ENCODE peak calls at places on chromosome 10, in seven cellular contexts. One of them, this sample, is unnamed. For H3K4me1, the result is how much of the 10 kb centered on the place peaks cover.

GRCh38 chr10:124604214-124605000 is 139.8 kb downstream of the FAM53B start:
- DNase-seq in cardiac muscle cell: no peak
- DNase-seq in sigmoid colon: no peak
- DNase-seq in right lobe of liver: no peak
- DNase-seq in fibroblast of lung: no peak
- DNase-seq in OCI-LY7: peak
- DNase-seq in mammary epithelial cell: no peak
- DNase-seq in this sample: peak

GRCh38 chr10:60098676-60099601 is 192.6 kb upstream of the CCDC6 start:
- DNase-seq in cardiac muscle cell: no peak
- DNase-seq in sigmoid colon: no peak
- DNase-seq in right lobe of liver: no peak
- DNase-seq in fibroblast of lung: no peak
- DNase-seq in OCI-LY7: peak
- DNase-seq in mammary epithelial cell: no peak
- DNase-seq in this sample: no peak

GRCh38 chr10:43576062-43576461 is 1.6 kb upstream of the ZNF239 start:
- DNase-seq in cardiac muscle cell: no peak
- DNase-seq in sigmoid colon: no peak
- DNase-seq in right lobe of liver: no peak
- DNase-seq in fibroblast of lung: no peak
- DNase-seq in OCI-LY7: no peak
- DNase-seq in mammary epithelial cell: no peak
- DNase-seq in this sample: no peak

GRCh38 chr10:130577039-130577438 is 440.8 kb downstream of the GLRX3 start:
- DNase-seq in cardiac muscle cell: no peak
- DNase-seq in sigmoid colon: no peak
- DNase-seq in right lobe of liver: no peak
- DNase-seq in fibroblast of lung: no peak
- DNase-seq in OCI-LY7: no peak
- DNase-seq in mammary epithelial cell: no peak
- DNase-seq in this sample: no peak

GRCh38 chr10:96541921-96542320 is 28.2 kb upstream of the TLL2 start:
- DNase-seq in cardiac muscle cell: no peak
- DNase-seq in sigmoid colon: no peak
- DNase-seq in right lobe of liver: no peak
- DNase-seq in fibroblast of lung: peak
- DNase-seq in OCI-LY7: no peak
- DNase-seq in mammary epithelial cell: peak
- DNase-seq in this sample: no peak

GRCh38 chr10:1629326-1630036 is 107.8 kb downstream of the ADARB2 start:
- DNase-seq in cardiac muscle cell: peak
- DNase-seq in sigmoid colon: peak
- DNase-seq in right lobe of liver: no peak
- DNase-seq in fibroblast of lung: no peak
- DNase-seq in OCI-LY7: no peak
- DNase-seq in mammary epithelial cell: no peak
- DNase-seq in this sample: no peak

GRCh38 chr10:82880776-82881175 is 1005.8 kb downstream of the NRG3 start:
- DNase-seq in cardiac muscle cell: no peak
- DNase-seq in sigmoid colon: no peak
- DNase-seq in right lobe of liver: no peak
- DNase-seq in fibroblast of lung: no peak
- DNase-seq in OCI-LY7: no peak
- DNase-seq in mammary epithelial cell: no peak
- DNase-seq in this sample: no peak

GRCh38 chr10:60944159-60944909 is at the start of gene RHOBTB1:
- DNase-seq in cardiac muscle cell: peak
- DNase-seq in sigmoid colon: peak
- DNase-seq in right lobe of liver: peak
- DNase-seq in fibroblast of lung: peak
- DNase-seq in OCI-LY7: no peak
- DNase-seq in mammary epithelial cell: peak
- DNase-seq in this sample: peak

GRCh38 chr10:71838264-71839211 is 12.5 kb downstream of the PSAP start:
- DNase-seq in cardiac muscle cell: no peak
- DNase-seq in sigmoid colon: no peak
- DNase-seq in right lobe of liver: no peak
- DNase-seq in fibroblast of lung: no peak
- DNase-seq in OCI-LY7: no peak
- DNase-seq in mammary epithelial cell: peak
- DNase-seq in this sample: no peak

GRCh38 chr10:63576501-63576900 is 55.3 kb downstream of the REEP3 start:
- DNase-seq in cardiac muscle cell: no peak
- DNase-seq in sigmoid colon: no peak
- DNase-seq in right lobe of liver: no peak
- DNase-seq in fibroblast of lung: no peak
- DNase-seq in OCI-LY7: no peak
- DNase-seq in mammary epithelial cell: no peak
- DNase-seq in this sample: no peak

GRCh38 chr10:105743343-105744056 is 1102.4 kb downstream of the SORCS3 start:
- DNase-seq in cardiac muscle cell: no peak
- DNase-seq in sigmoid colon: no peak
- DNase-seq in right lobe of liver: no peak
- DNase-seq in fibroblast of lung: no peak
- DNase-seq in OCI-LY7: no peak
- DNase-seq in mammary epithelial cell: no peak
- DNase-seq in this sample: peak

GRCh38 chr10:77686096-77686495 is 48.5 kb upstream of the KCNMA1 start:
- DNase-seq in cardiac muscle cell: no peak
- DNase-seq in sigmoid colon: no peak
- DNase-seq in right lobe of liver: no peak
- DNase-seq in fibroblast of lung: no peak
- DNase-seq in OCI-LY7: no peak
- DNase-seq in mammary epithelial cell: no peak
- DNase-seq in this sample: no peak

GRCh38 chr10:101905241-101905640 is 61.6 kb upstream of the KCNIP2 start:
- DNase-seq in cardiac muscle cell: no peak
- DNase-seq in sigmoid colon: no peak
- DNase-seq in right lobe of liver: no peak
- DNase-seq in fibroblast of lung: no peak
- DNase-seq in OCI-LY7: no peak
- DNase-seq in mammary epithelial cell: no peak
- DNase-seq in this sample: no peak

GRCh38 chr10:107733328-107733727 is 568.8 kb upstream of the SORCS1 start:
- DNase-seq in cardiac muscle cell: no peak
- DNase-seq in sigmoid colon: no peak
- DNase-seq in right lobe of liver: no peak
- DNase-seq in fibroblast of lung: no peak
- DNase-seq in OCI-LY7: no peak
- DNase-seq in mammary epithelial cell: peak
- DNase-seq in this sample: no peak

GRCh38 chr10:29896053-29896452 is 163.3 kb downstream of the JCAD start:
- DNase-seq in cardiac muscle cell: no peak
- DNase-seq in sigmoid colon: no peak
- DNase-seq in right lobe of liver: no peak
- DNase-seq in fibroblast of lung: peak
- DNase-seq in OCI-LY7: no peak
- DNase-seq in mammary epithelial cell: no peak
- DNase-seq in this sample: no peak

GRCh38 chr10:103854265-103854686 is 1.1 kb downstream of the SH3PXD2A start:
- DNase-seq in cardiac muscle cell: peak
- DNase-seq in sigmoid colon: no peak
- DNase-seq in right lobe of liver: no peak
- DNase-seq in fibroblast of lung: peak
- DNase-seq in OCI-LY7: no peak
- DNase-seq in mammary epithelial cell: no peak
- DNase-seq in this sample: no peak

GRCh38 chr10:94383515-94383914 is 18.8 kb upstream of the TBC1D12 start:
- DNase-seq in cardiac muscle cell: no peak
- DNase-seq in sigmoid colon: no peak
- DNase-seq in right lobe of liver: no peak
- DNase-seq in fibroblast of lung: no peak
- DNase-seq in OCI-LY7: no peak
- DNase-seq in mammary epithelial cell: no peak
- DNase-seq in this sample: no peak

GRCh38 chr10:123994417-123995081 is 98.8 kb downstream of the CHST15 start:
- DNase-seq in cardiac muscle cell: peak
- DNase-seq in sigmoid colon: peak
- DNase-seq in right lobe of liver: peak
- DNase-seq in fibroblast of lung: peak
- DNase-seq in OCI-LY7: peak
- DNase-seq in mammary epithelial cell: peak
- DNase-seq in this sample: peak

GRCh38 chr10:77301305-77301730 is 336.3 kb downstream of the KCNMA1 start:
- DNase-seq in cardiac muscle cell: no peak
- DNase-seq in sigmoid colon: no peak
- DNase-seq in right lobe of liver: no peak
- DNase-seq in fibroblast of lung: peak
- DNase-seq in OCI-LY7: no peak
- DNase-seq in mammary epithelial cell: peak
- DNase-seq in this sample: no peak

GRCh38 chr10:111360260-111360925 is 283.6 kb downstream of the ADRA2A start:
- DNase-seq in cardiac muscle cell: peak
- DNase-seq in sigmoid colon: no peak
- DNase-seq in right lobe of liver: peak
- DNase-seq in fibroblast of lung: no peak
- DNase-seq in OCI-LY7: peak
- DNase-seq in mammary epithelial cell: peak
- DNase-seq in this sample: no peak

GRCh38 chr10:86163522-86164215 is 202.9 kb downstream of the GRID1 start:
- DNase-seq in cardiac muscle cell: no peak
- DNase-seq in sigmoid colon: peak
- DNase-seq in right lobe of liver: peak
- DNase-seq in fibroblast of lung: no peak
- DNase-seq in OCI-LY7: no peak
- DNase-seq in mammary epithelial cell: no peak
- DNase-seq in this sample: no peak

GRCh38 chr10:69466689-69467088 is 15.4 kb downstream of the TSPAN15 start:
- DNase-seq in cardiac muscle cell: no peak
- DNase-seq in sigmoid colon: no peak
- DNase-seq in right lobe of liver: no peak
- DNase-seq in fibroblast of lung: no peak
- DNase-seq in OCI-LY7: no peak
- DNase-seq in mammary epithelial cell: no peak
- DNase-seq in this sample: no peak
- H3K4me1 ChIP-seq in cardiac muscle cell: half or more
- H3K4me1 ChIP-seq in sigmoid colon: half or more
- H3K4me1 ChIP-seq in right lobe of liver: under half
- H3K4me1 ChIP-seq in fibroblast of lung: under half
- H3K4me1 ChIP-seq in OCI-LY7: under half
- H3K4me1 ChIP-seq in mammary epithelial cell: under half
- H3K4me1 ChIP-seq in this sample: under half

DNA sequence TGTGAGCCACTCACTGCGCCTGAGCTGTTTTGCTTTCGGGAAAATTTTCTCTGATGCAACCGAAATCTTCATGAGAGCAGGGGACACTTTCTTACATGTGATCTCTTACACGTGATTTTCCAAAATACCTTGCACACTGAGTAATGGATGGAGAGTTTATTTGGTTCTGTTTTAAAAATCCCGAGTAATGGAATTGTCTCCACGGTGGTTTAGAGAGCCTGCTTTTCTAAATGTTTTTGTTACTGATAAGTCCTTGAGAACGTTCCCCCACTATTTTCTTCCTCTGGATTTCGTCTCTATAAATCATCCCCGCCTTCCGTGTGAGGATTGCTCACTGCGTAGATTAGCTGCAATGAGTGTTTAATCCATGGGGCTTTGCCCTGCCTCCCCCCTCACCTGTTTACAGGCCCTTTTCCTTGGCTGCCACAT is 25.7 kb downstream of the CAMK1D start:
- DNase-seq in cardiac muscle cell: no peak
- DNase-seq in sigmoid colon: peak
- DNase-seq in right lobe of liver: no peak
- DNase-seq in fibroblast of lung: no peak
- DNase-seq in OCI-LY7: no peak
- DNase-seq in mammary epithelial cell: no peak
- DNase-seq in this sample: no peak
- H3K4me1 ChIP-seq in cardiac muscle cell: under half
- H3K4me1 ChIP-seq in sigmoid colon: under half
- H3K4me1 ChIP-seq in right lobe of liver: under half
- H3K4me1 ChIP-seq in fibroblast of lung: under half
- H3K4me1 ChIP-seq in OCI-LY7: under half
- H3K4me1 ChIP-seq in mammary epithelial cell: under half
- H3K4me1 ChIP-seq in this sample: under half

GRCh38 chr10:23363788-23364135 is 19.2 kb upstream of the C10orf67 start:
- DNase-seq in cardiac muscle cell: no peak
- DNase-seq in sigmoid colon: no peak
- DNase-seq in right lobe of liver: no peak
- DNase-seq in fibroblast of lung: no peak
- DNase-seq in OCI-LY7: no peak
- DNase-seq in mammary epithelial cell: no peak
- DNase-seq in this sample: no peak

GRCh38 chr10:23362069-23362830 is 17.7 kb upstream of the C10orf67 start:
- DNase-seq in cardiac muscle cell: no peak
- DNase-seq in sigmoid colon: no peak
- DNase-seq in right lobe of liver: no peak
- DNase-seq in fibroblast of lung: no peak
- DNase-seq in OCI-LY7: no peak
- DNase-seq in mammary epithelial cell: no peak
- DNase-seq in this sample: no peak

GRCh38 chr10:23361665-23362064 is 17.1 kb upstream of the C10orf67 start:
- DNase-seq in cardiac muscle cell: no peak
- DNase-seq in sigmoid colon: no peak
- DNase-seq in right lobe of liver: no peak
- DNase-seq in fibroblast of lung: no peak
- DNase-seq in OCI-LY7: no peak
- DNase-seq in mammary epithelial cell: no peak
- DNase-seq in this sample: no peak

GRCh38 chr10:23362879-23363787 is 18.5 kb upstream of the C10orf67 start:
- DNase-seq in cardiac muscle cell: no peak
- DNase-seq in sigmoid colon: no peak
- DNase-seq in right lobe of liver: no peak
- DNase-seq in fibroblast of lung: no peak
- DNase-seq in OCI-LY7: peak
- DNase-seq in mammary epithelial cell: no peak
- DNase-seq in this sample: no peak

DNA sequence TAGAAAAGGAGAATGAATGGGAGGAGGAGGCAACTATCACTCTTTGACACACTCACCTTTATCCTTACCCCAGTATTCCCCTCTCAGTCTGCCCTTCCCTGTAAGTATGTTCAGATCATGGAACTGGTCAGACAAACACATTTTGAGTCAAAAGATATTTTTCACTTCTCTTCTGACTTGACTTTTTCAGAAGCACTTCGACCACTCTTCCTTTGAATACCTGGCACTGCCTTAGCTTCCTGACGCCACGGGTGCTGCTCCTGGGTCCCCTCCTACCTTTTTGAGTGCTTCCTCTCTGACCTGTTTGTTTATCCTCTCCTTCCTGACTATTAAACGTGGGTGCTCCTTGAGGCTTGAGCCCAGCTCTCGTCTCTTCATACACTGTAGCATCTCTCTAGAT is 19.8 kb upstream of the C10orf67 start:
- DNase-seq in cardiac muscle cell: no peak
- DNase-seq in sigmoid colon: no peak
- DNase-seq in right lobe of liver: no peak
- DNase-seq in fibroblast of lung: no peak
- DNase-seq in OCI-LY7: no peak
- DNase-seq in mammary epithelial cell: no peak
- DNase-seq in this sample: no peak
- H3K4me1 ChIP-seq in cardiac muscle cell: under half
- H3K4me1 ChIP-seq in sigmoid colon: under half
- H3K4me1 ChIP-seq in right lobe of liver: under half
- H3K4me1 ChIP-seq in fibroblast of lung: under half
- H3K4me1 ChIP-seq in OCI-LY7: under half
- H3K4me1 ChIP-seq in mammary epithelial cell: under half
- H3K4me1 ChIP-seq in this sample: under half

DNA sequence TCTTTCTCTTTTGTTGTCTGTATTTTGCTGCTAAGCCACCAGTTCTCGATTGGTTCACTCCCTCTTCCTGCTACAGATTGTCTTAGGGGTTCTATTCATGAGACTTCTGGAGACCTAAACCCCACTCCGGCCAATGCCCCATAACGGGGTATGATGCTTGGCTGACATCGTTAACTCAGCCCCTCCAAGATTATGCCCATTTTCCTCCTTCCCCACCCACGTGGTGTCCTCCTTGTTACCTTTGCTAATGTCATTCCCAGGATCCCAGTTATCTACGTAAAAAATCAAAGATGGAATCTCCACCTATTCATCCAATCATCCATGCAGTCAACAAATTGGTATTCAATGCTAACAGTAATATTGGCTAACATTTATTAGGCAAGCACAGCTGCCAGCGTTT is 228.3 kb downstream of the CAMK1D start:
- DNase-seq in cardiac muscle cell: no peak
- DNase-seq in sigmoid colon: peak
- DNase-seq in right lobe of liver: no peak
- DNase-seq in fibroblast of lung: no peak
- DNase-seq in OCI-LY7: no peak
- DNase-seq in mammary epithelial cell: no peak
- DNase-seq in this sample: no peak
- H3K4me1 ChIP-seq in cardiac muscle cell: under half
- H3K4me1 ChIP-seq in sigmoid colon: under half
- H3K4me1 ChIP-seq in right lobe of liver: under half
- H3K4me1 ChIP-seq in fibroblast of lung: under half
- H3K4me1 ChIP-seq in OCI-LY7: under half
- H3K4me1 ChIP-seq in mammary epithelial cell: under half
- H3K4me1 ChIP-seq in this sample: under half

This sample was measured in right cardiac atrium.